ENCODE peak calls at places on chromosomes 3 and 15, in eight cellular contexts. E is activated CD8-positive, alpha-beta memory T cell treated with anti-CD3 and anti-CD28 coated beads, Interleukin-2, amount 50 U/mL, for 4 hours; H is stimulated activated CD4-positive, alpha-beta T cell treated with anti-CD3 and anti-CD28 coated beads, Interleukin-12 subunit alpha, Interleukin-12 subunit beta, amount 100 ng/mL, for 4 hours; X is NCI-H1092; R is NCI-H1694; J is anterior cingulate cortex; T is NCI-H774; Q is EH. O is an unnamed sample.

GRCh38 chr3:2274531-2274930 is 175.9 kb downstream of the CNTN4 start:
- DNase-seq in H (no peak), J (no peak), Q (no peak), R (no peak), X (no peak), E (no peak), T (no peak), O (no peak)

GRCh38 chr3:58025824-58026579 is 17.8 kb downstream of the FLNB start:
- DNase-seq in R (no peak), J (no peak), T (peak), X (peak), Q (peak), E (no peak), H (no peak), O (no peak)

GRCh38 chr3:42663581-42664442 is 10.3 kb downstream of the ZBTB47 start:
- DNase-seq in H (no peak), E (no peak), X (no peak), Q (no peak), J (no peak), T (no peak), R (no peak), O (no peak)

GRCh38 chr3:23623841-23624240 is 181.9 kb upstream of the UBE2E1 start:
- DNase-seq in E (no peak), Q (peak), H (no peak), X (no peak), J (no peak), T (no peak), R (no peak), O (no peak)

GRCh38 chr3:150158974-150159625 is 188.4 kb upstream of the PFN2 start:
- DNase-seq in E (no peak), J (no peak), R (peak), H (no peak), X (peak), T (no peak), Q (peak), O (no peak)

GRCh38 chr15:64464271-64465005 is 4.1 kb downstream of the ZNF609 start:
- DNase-seq in T (peak), X (peak), H (no peak), Q (peak), E (peak), J (no peak), R (no peak), O (no peak)

GRCh38 chr15:84600687-84601554 is at the start of gene ZSCAN2:
- DNase-seq in T (peak), Q (peak), X (peak), J (peak), E (peak), H (peak), R (peak), O (peak)

GRCh38 chr15:80604583-80605506 is 90.3 kb upstream of the ABHD17C start:
- DNase-seq in Q (peak), R (no peak), E (no peak), X (no peak), J (no peak), T (no peak), H (no peak), O (no peak)

GRCh38 chr15:59933607-59934006 is 70.5 kb upstream of the FOXB1 start:
- DNase-seq in Q (peak), R (no peak), E (no peak), J (no peak), X (no peak), T (no peak), H (no peak), O (no peak)

GRCh38 chr15:40409366-40409765 is 3.8 kb downstream of the IVD start:
- DNase-seq in R (no peak), X (no peak), H (no peak), T (no peak), E (no peak), J (no peak), Q (no peak), O (no peak)

GRCh38 chr15:76199106-76200082 is 111.9 kb downstream of the ETFA start:
- DNase-seq in H (no peak), T (no peak), X (no peak), Q (peak), J (no peak), E (peak), R (no peak), O (no peak)

GRCh38 chr3:193641376-193641775 is 48.4 kb downstream of the OPA1 start:
- DNase-seq in H (no peak), T (no peak), J (no peak), Q (no peak), R (no peak), X (no peak), E (no peak), O (no peak)

GRCh38 chr3:26714485-26714884 is 91.9 kb downstream of the LRRC3B start:
- DNase-seq in E (no peak), Q (no peak), X (no peak), R (no peak), T (no peak), J (no peak), H (no peak), O (no peak)

GRCh38 chr3:42071720-42072582 is 19.2 kb upstream of the TRAK1 start:
- DNase-seq in J (peak), T (peak), Q (peak), H (no peak), X (peak), R (peak), E (no peak), O (no peak)

GRCh38 chr3:45635475-45636256 is 41.1 kb downstream of the LIMD1 start:
- DNase-seq in T (no peak), J (no peak), E (no peak), R (no peak), H (no peak), X (no peak), Q (peak), O (no peak)

GRCh38 chr3:46931631-46932441 is 44.7 kb downstream of the CCDC12 start:
- DNase-seq in T (no peak), E (no peak), Q (peak), H (no peak), J (no peak), R (no peak), X (no peak), O (no peak)

GRCh38 chr15:74958908-74959642 is 2.5 kb upstream of the RPP25 start:
- DNase-seq in Q (no peak), H (no peak), T (no peak), J (no peak), R (no peak), X (no peak), E (no peak), O (no peak)

GRCh38 chr3:52328536-52329080 is 12.5 kb downstream of the DNAH1 start:
- DNase-seq in J (no peak), R (no peak), X (no peak), E (no peak), Q (no peak), T (no peak), H (no peak), O (no peak)

GRCh38 chr3:122066331-122067213 is 11.4 kb downstream of the CD86 start:
- DNase-seq in X (no peak), J (no peak), T (no peak), H (no peak), R (no peak), E (no peak), Q (no peak), O (no peak)

GRCh38 chr15:37951999-37952398 is 17.6 kb downstream of the TMCO5A start:
- DNase-seq in J (no peak), T (no peak), Q (no peak), X (no peak), R (no peak), E (no peak), H (no peak), O (no peak)

GRCh38 chr3:116517308-116517707 is 72.0 kb upstream of the LSAMP start:
- DNase-seq in Q (no peak), H (no peak), J (no peak), T (no peak), X (no peak), R (no peak), E (no peak), O (no peak)

GRCh38 chr15:92393994-92394326 is 279 bp downstream of the ST8SIA2 start:
- DNase-seq in E (no peak), X (no peak), R (no peak), Q (no peak), T (no peak), H (no peak), J (no peak), O (no peak)

GRCh38 chr3:136604961-136605360 is 147.2 kb downstream of the STAG1 start:
- DNase-seq in R (no peak), X (no peak), T (no peak), J (no peak), H (no peak), Q (peak), E (no peak), O (no peak)

GRCh38 chr3:15637131-15637951 is 35.8 kb downstream of the BTD start:
- DNase-seq in R (no peak), Q (no peak), J (no peak), H (no peak), E (no peak), T (no peak), X (peak), O (no peak)

GRCh38 chr3:159711560-159712333 is 276.9 kb upstream of the IL12A start:
- DNase-seq in Q (peak), E (no peak), X (no peak), J (no peak), T (no peak), R (no peak), H (no peak), O (no peak)

GRCh38 chr3:150830094-150830681 is 67.2 kb upstream of the SIAH2 start:
- DNase-seq in Q (no peak), T (no peak), E (no peak), J (no peak), X (no peak), H (no peak), R (no peak), O (no peak)

GRCh38 chr3:12175844-12176453 is 17.2 kb upstream of the TIMP4 start:
- DNase-seq in T (no peak), R (no peak), H (peak), X (no peak), J (no peak), E (no peak), Q (peak), O (peak)

GRCh38 chr15:57218826-57219576 is 157.3 kb upstream of the CGNL1 start:
- DNase-seq in R (peak), Q (peak), H (no peak), X (peak), T (peak), E (no peak), J (no peak), O (no peak)

GRCh38 chr3:45646051-45646585 is 43.1 kb upstream of the SACM1L start:
- DNase-seq in T (no peak), X (no peak), H (no peak), Q (no peak), J (no peak), R (no peak), E (no peak), O (no peak)

GRCh38 chr3:64047806-64048205 is 24.5 kb upstream of the PSMD6 start:
- DNase-seq in Q (peak), R (no peak), E (no peak), X (no peak), H (no peak), T (no peak), J (no peak), O (no peak)

GRCh38 chr3:23761440-23761896 is 44.3 kb upstream of the UBE2E1 start:
- DNase-seq in J (no peak), H (no peak), X (no peak), E (no peak), Q (peak), R (no peak), T (no peak), O (no peak)

GRCh38 chr15:80822666-80823065 is 43.5 kb downstream of the CEMIP start:
- DNase-seq in Q (no peak), E (no peak), X (no peak), J (no peak), H (no peak), T (no peak), R (peak), O (no peak)

GRCh38 chr15:40040770-40041169 is 1.8 kb upstream of the SRP14 start:
- DNase-seq in J (no peak), T (no peak), H (no peak), X (no peak), R (no peak), E (no peak), Q (no peak), O (no peak)

GRCh38 chr3:85387913-85388510 is 429.2 kb downstream of the CADM2 start:
- DNase-seq in J (no peak), H (no peak), X (no peak), R (no peak), Q (no peak), E (no peak), T (no peak), O (no peak)

GRCh38 chr15:70196314-70197291 is 98.9 kb upstream of the TLE3 start:
- DNase-seq in H (peak), T (no peak), Q (peak), J (no peak), E (no peak), X (peak), R (no peak), O (no peak)

GRCh38 chr3:148943531-148944200 is 47.7 kb upstream of the GYG1 start:
- DNase-seq in X (peak), R (peak), J (no peak), E (no peak), Q (peak), H (no peak), T (peak), O (no peak)

O was measured in activated T-cell treated with anti-CD3 and anti-CD28 coated beads, Interleukin-2, amount 50 U/mL, for 1 hour.